ENCODE peak calls at places on chromosomes 5 and 9, in nine cellular contexts. B is NCI-H2081; P is activated CD4-positive, alpha-beta T cell treated with anti-CD3 and anti-CD28 coated beads, Interleukin-2, amount 10 ng/mL, durations not matched to agents 7 days and 5 days; O is SK-MEL-5; C is erythroblast; A is HT1080; Z is NCI-H1105 treated with DMSO at 0.1 percent for 48 hours; J is uterus; G is EH. X is an unnamed sample.

GRCh38 chr9:18606831-18607230 is 132.9 kb downstream of the ADAMTSL1 start:
- DNase-seq in B (no peak), P (no peak), O (no peak), C (no peak), A (no peak), Z (peak), J (no peak), G (peak), X (no peak)

GRCh38 chr5:68406767-68407232 is 191.2 kb downstream of the PIK3R1 start:
- DNase-seq in B (no peak), P (peak), O (no peak), C (peak), A (no peak), Z (no peak), J (no peak), G (no peak), X (no peak)

GRCh38 chr5:88140863-88141694 is 127.6 kb downstream of the TMEM161B start:
- DNase-seq in B (peak), P (peak), O (peak), C (peak), A (peak), Z (peak), J (peak), G (peak), X (peak)

GRCh38 chr5:40983781-40984180 is 74.5 kb downstream of the C7 start:
- DNase-seq in B (no peak), P (no peak), O (no peak), C (no peak), A (peak), Z (no peak), J (no peak), G (peak), X (no peak)

GRCh38 chr5:110040178-110040577 is 350.5 kb downstream of the MAN2A1 start:
- DNase-seq in B (no peak), P (no peak), O (peak), C (peak), A (no peak), Z (no peak), J (no peak), G (peak), X (no peak)

GRCh38 chr9:113454914-113455761 is 8.4 kb upstream of the RGS3 start:
- DNase-seq in B (no peak), P (no peak), O (peak), C (peak), A (peak), Z (no peak), J (peak), G (peak), X (peak)

GRCh38 chr9:16871358-16872151 is 1.1 kb upstream of the BNC2 start:
- DNase-seq in B (no peak), P (no peak), O (peak), C (no peak), A (peak), Z (peak), J (peak), G (peak), X (peak)

GRCh38 chr9:87732344-87732743 is 6.4 kb downstream of the CTSL start:
- DNase-seq in B (no peak), P (no peak), O (no peak), C (no peak), A (no peak), Z (no peak), J (no peak), G (no peak), X (no peak)

GRCh38 chr5:127254729-127255284 is 35.8 kb upstream of the MEGF10 start:
- DNase-seq in B (no peak), P (no peak), O (no peak), C (no peak), A (peak), Z (no peak), J (no peak), G (peak), X (no peak)

GRCh38 chr5:39498247-39498952 is 73.6 kb upstream of the DAB2 start:
- DNase-seq in B (no peak), P (no peak), O (no peak), C (no peak), A (peak), Z (no peak), J (no peak), G (peak), X (no peak)

GRCh38 chr5:139650031-139650688 is 2.0 kb downstream of the CXXC5 start:
- DNase-seq in B (no peak), P (no peak), O (no peak), C (peak), A (no peak), Z (no peak), J (no peak), G (peak), X (no peak)

GRCh38 chr5:158123595-158123994 is 264.6 kb upstream of the CLINT1 start:
- DNase-seq in B (no peak), P (no peak), O (no peak), C (no peak), A (no peak), Z (no peak), J (no peak), G (no peak), X (no peak)

GRCh38 chr9:70261131-70261870 is 2.5 kb downstream of the SMC5 start:
- DNase-seq in B (no peak), P (no peak), O (no peak), C (no peak), A (no peak), Z (no peak), J (no peak), G (no peak), X (no peak)

GRCh38 chr9:29750062-29750461 is 2176.8 kb upstream of the C9orf72 start:
- DNase-seq in B (no peak), P (no peak), O (no peak), C (no peak), A (peak), Z (no peak), J (no peak), G (peak), X (no peak)

GRCh38 chr5:177132504-177133118 is 962 bp upstream of the NSD1 start:
- DNase-seq in B (no peak), P (peak), O (no peak), C (peak), A (no peak), Z (no peak), J (no peak), G (no peak), X (no peak)

X was measured in AG08395.